ENCODE peak calls at places on chromosomes 3 and 15, in six cellular contexts. J, D, G, M, K and P are unnamed samples.
A peak's percentile ranks its signal among the peaks of the same experiment; 100 is the strongest.

GRCh38 chr15:35184646-35185045 is 99.6 kb upstream of the NANOGP8 start:
- DNase-seq in J (no peak), D (no peak), M (no peak), G (no peak), K (no peak), P (no peak)

GRCh38 chr3:98185180-98185579 is 18.7 kb downstream of the OR5H15 start:
- DNase-seq in M (peak; percentile 33), J (no peak), G (no peak), D (no peak), K (no peak), P (no peak)

GRCh38 chr3:108590443-108590842 is 921 bp downstream of the DZIP3 start:
- DNase-seq in G (no peak), K (no peak), D (no peak), M (no peak), J (no peak), P (no peak)

GRCh38 chr3:167852216-167852615 is 116.7 kb downstream of the SERPINI1 start:
- DNase-seq in M (no peak), D (no peak), J (no peak), G (no peak), K (no peak), P (no peak)

GRCh38 chr3:17775073-17775472 is 32.6 kb upstream of the TBC1D5 start:
- DNase-seq in K (no peak), J (no peak), D (no peak), G (no peak), M (no peak), P (no peak)

GRCh38 chr3:4985330-4986174 is 6.3 kb downstream of the BHLHE40 start:
- DNase-seq in D (peak; percentile 74), J (no peak), G (no peak), M (peak; percentile 55), K (no peak), P (no peak)

GRCh38 chr3:159163656-159164055 is 361.8 kb downstream of the MFSD1 start:
- DNase-seq in M (no peak), K (no peak), J (no peak), G (no peak), D (no peak), P (no peak)

GRCh38 chr3:52054689-52055511 is 1.5 kb downstream of the DUSP7 start:
- DNase-seq in J (no peak), M (peak; percentile 40), D (no peak), K (no peak), G (no peak), P (peak; percentile 36)

GRCh38 chr3:69776926-69777581 is 37.8 kb downstream of the MITF start:
- DNase-seq in K (no peak), D (no peak), G (no peak), M (no peak), J (no peak), P (no peak)

GRCh38 chr3:13107661-13108060 is 34.4 kb upstream of the IQSEC1 start:
- DNase-seq in K (no peak), J (no peak), G (no peak), D (peak; percentile 45), M (no peak), P (no peak)

GRCh38 chr3:142578309-142579223 is at the start of gene ATR:
- DNase-seq in D (peak; percentile 98), M (peak; percentile 97), G (peak; percentile 83), J (peak; percentile 89), K (peak; percentile 100), P (peak; percentile 93)

GRCh38 chr15:98946301-98947255 is 61.0 kb downstream of the PGPEP1L start:
- DNase-seq in K (no peak), M (no peak), J (no peak), D (peak; percentile 92), G (no peak), P (no peak)

GRCh38 chr15:68199340-68199739 is 5.8 kb downstream of the CALML4 start:
- DNase-seq in J (no peak), M (no peak), K (no peak), D (no peak), G (no peak), P (no peak)

GRCh38 chr3:161689699-161690098 is 193.1 kb downstream of the OTOL1 start:
- DNase-seq in D (no peak), G (no peak), J (no peak), K (no peak), M (no peak), P (no peak)

GRCh38 chr15:92797168-92798052 is 102.7 kb upstream of the CHD2 start:
- DNase-seq in G (peak; percentile 48), K (peak; percentile 79), J (no peak), D (no peak), M (no peak), P (no peak)

GRCh38 chr3:115789480-115789879 is 166.2 kb downstream of the GAP43 start:
- DNase-seq in J (no peak), M (no peak), D (no peak), G (no peak), K (no peak), P (no peak)

GRCh38 chr15:55588070-55588817 is at the start of gene PYGO1:
- DNase-seq in D (peak; percentile 79), M (peak; percentile 62), G (peak; percentile 24), J (peak; percentile 57), K (peak; percentile 68), P (peak; percentile 65)

GRCh38 chr15:50907866-50908208 is 646 bp upstream of the AP4E1 start:
- DNase-seq in M (peak; percentile 53), J (no peak), D (no peak), K (peak; percentile 34), G (no peak), P (no peak)

GRCh38 chr3:56845505-56845904 is 43.8 kb upstream of the ARHGEF3 start:
- DNase-seq in D (no peak), K (no peak), M (no peak), J (no peak), G (no peak), P (no peak)

GRCh38 chr15:27867861-27868260 is 231.3 kb downstream of the OCA2 start:
- DNase-seq in K (no peak), G (no peak), J (no peak), M (no peak), D (no peak), P (no peak)

GRCh38 chr15:69834756-69835155 is 263.0 kb downstream of the TLE3 start:
- DNase-seq in G (no peak), K (no peak), D (no peak), M (no peak), J (no peak), P (no peak)

DNA sequence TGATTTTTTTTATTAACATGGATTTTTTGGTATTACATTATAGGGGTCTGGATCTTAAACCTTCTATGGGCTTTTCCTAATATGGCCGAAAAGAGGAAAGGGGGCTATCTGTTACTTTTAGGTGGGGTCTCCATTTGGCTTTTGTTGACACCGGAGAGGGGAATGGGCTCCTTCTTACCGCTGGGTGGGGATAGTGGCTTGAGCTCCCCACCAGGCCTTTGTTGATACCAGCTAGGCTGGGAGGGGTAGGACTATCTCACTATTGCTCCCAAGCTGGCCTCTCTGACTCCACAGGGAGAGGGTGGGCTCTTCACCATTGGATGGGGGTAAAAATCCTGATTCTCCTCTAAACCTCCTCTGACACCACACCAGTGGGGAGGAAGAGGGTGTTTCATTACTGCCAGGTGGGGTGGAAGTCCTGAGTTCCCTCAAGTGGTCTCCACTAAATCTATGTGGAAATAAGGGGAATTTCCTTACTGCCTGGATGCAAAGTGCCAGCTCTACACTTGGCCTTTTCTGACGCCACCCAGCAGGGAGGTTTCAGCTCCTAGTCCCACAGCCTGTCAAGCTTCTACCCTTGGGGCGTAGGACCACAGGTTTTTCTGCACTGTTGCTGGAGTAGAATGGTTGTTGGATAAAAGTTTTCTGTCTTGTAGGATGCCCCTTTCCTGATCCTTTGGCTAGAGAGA is 572.3 kb downstream of the MAGI1 start:
- DNase-seq in J (no peak), K (no peak), G (no peak), D (no peak), M (peak; percentile 72), P (no peak)
- TF ChIP-seq CTCF in J (no peak), K (no peak), G (no peak), D (no peak), M (peak; percentile 72), P (no peak)

GRCh38 chr3:139353920-139354556 is 10.2 kb downstream of the MRPS22 start:
- DNase-seq in G (peak; percentile 29), J (no peak), D (no peak), K (peak; percentile 70), M (no peak), P (peak; percentile 26)
- TF ChIP-seq CTCF in G (peak; percentile 94), J (no peak), D (peak; percentile 22), K (peak; percentile 78), M (peak; percentile 73), P (peak; percentile 72)

GRCh38 chr15:64651573-64652260 is 123.7 kb downstream of the RBPMS2 start:
- DNase-seq in G (no peak), M (peak; percentile 45), D (no peak), J (no peak), K (no peak), P (no peak)

GRCh38 chr15:64656508-64656907 is 118.9 kb downstream of the RBPMS2 start:
- DNase-seq in D (no peak), J (no peak), M (no peak), G (no peak), K (no peak), P (no peak)

GRCh38 chr15:64653757-64654156 is 121.6 kb downstream of the RBPMS2 start:
- DNase-seq in M (no peak), D (no peak), K (no peak), G (no peak), J (no peak), P (no peak)
- TF ChIP-seq CTCF in M (peak; percentile 47), D (no peak), K (no peak), G (peak; percentile 44), J (no peak), P (peak; percentile 62)

DNA sequence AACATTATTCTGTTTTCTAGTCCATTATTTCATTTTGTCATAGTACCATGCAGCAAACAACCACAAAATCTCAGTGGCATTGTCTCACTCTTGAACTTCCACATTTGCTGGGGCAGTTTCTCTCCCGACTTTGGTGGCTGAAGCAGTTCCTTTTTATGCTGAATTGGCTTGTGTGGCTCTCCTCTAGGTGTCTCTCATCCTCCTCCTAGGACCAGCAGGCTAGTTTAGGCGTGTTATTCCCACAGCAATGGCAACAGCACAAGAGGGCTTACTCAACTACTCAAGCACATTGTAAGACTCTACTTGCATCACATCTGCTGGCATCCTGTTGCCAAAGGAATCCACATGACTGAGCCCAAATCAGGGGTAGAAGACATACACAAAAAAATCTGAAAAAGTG is 201.8 kb upstream of the KCNH8 start:
- DNase-seq in D (no peak), G (no peak), J (no peak), K (no peak), M (peak; percentile 69), P (no peak)
- TF ChIP-seq CTCF in D (no peak), G (no peak), J (no peak), K (no peak), M (peak; percentile 40), P (no peak)

GRCh38 chr3:31377045-31377642 is 155.6 kb upstream of the STT3B start:
- DNase-seq in D (no peak), M (no peak), K (peak; percentile 69), J (no peak), G (peak; percentile 44), P (no peak)
- TF ChIP-seq CTCF in D (no peak), M (no peak), K (no peak), J (no peak), G (no peak), P (no peak)

GRCh38 chr3:95084738-95085137 is 1021.9 kb downstream of the NSUN3 start:
- DNase-seq in D (no peak), J (no peak), G (no peak), M (no peak), K (no peak), P (no peak)

DNA sequence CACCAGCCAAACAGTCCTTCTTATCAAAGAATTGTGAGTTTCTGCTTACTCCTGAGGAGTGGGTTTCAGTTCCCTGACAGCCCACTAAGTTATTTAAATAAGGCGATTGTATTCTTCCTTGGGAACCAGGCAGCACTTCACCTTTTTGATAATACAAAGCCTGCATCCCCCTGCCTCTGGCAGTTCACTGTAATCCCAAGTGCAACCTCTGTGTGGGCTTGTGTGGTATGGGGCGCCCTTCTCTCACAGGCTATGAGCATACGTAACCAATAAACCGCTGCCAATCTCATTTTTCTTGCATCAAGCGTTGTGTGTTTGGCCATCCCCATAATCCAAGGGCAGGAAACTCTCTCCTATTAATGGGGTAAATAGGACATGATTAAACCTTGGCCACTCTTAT is 1025.6 kb downstream of the NSUN3 start:
- DNase-seq in J (no peak), G (no peak), D (no peak), K (no peak), M (peak; percentile 28), P (no peak)
- TF ChIP-seq CTCF in J (no peak), G (no peak), D (no peak), K (no peak), M (no peak), P (no peak)